ENCODE peak calls at places on chromosome 17, in ten cellular contexts. M is stomach, C is IMR-90, R is A673, K is OCI-LY7, V is tibial artery, E is heart left ventricle, H is testis, T is right lobe of liver, F is body of pancreas. Q is an unnamed sample. For H3K4me1, the result is how much of the 10 kb centered on the place peaks cover.

GRCh38 chr17:58487589-58488427 is at the start of gene HSF5:
- DNase-seq in V (no peak), R (no peak), M (peak), C (no peak), K (no peak), E (no peak), H (peak), T (peak), F (no peak), Q (peak)

GRCh38 chr17:28031174-28031573 is 11.3 kb upstream of the NLK start:
- DNase-seq in C (no peak), R (no peak), V (no peak), T (no peak), H (no peak), M (no peak), F (no peak), E (no peak), K (no peak), Q (no peak)

GRCh38 chr17:41792835-41793748 is 6.6 kb upstream of the JUP start:
- DNase-seq in T (no peak), E (peak), M (peak), H (peak), F (peak), K (no peak), C (peak), R (no peak), V (no peak), Q (no peak)

GRCh38 chr17:42387663-42388380 is 420 bp downstream of the STAT3 start:
- DNase-seq in F (peak), V (peak), K (peak), T (peak), C (no peak), M (peak), H (no peak), R (peak), E (peak), Q (peak)

GRCh38 chr17:2125013-2125535 is 70.2 kb downstream of the HIC1 start:
- DNase-seq in V (no peak), C (peak), E (no peak), F (no peak), K (no peak), M (no peak), H (no peak), T (no peak), R (no peak), Q (no peak)

GRCh38 chr17:31052187-31052889 is 42.4 kb upstream of the NF1 start:
- DNase-seq in T (peak), K (no peak), E (peak), R (no peak), C (peak), H (peak), M (no peak), V (peak), F (peak), Q (no peak)

GRCh38 chr17:69608808-69609494 is 194.5 kb downstream of the MAP2K6 start:
- DNase-seq in H (no peak), V (peak), F (peak), C (peak), K (no peak), E (no peak), M (no peak), T (no peak), R (no peak), Q (no peak)

GRCh38 chr17:1904273-1905052 is 74.7 kb downstream of the RPA1 start:
- DNase-seq in C (no peak), V (no peak), E (no peak), K (peak), F (no peak), H (no peak), T (no peak), M (no peak), R (no peak), Q (no peak)

GRCh38 chr17:67027031-67027628 is 17.2 kb upstream of the CACNG1 start:
- DNase-seq in H (no peak), T (no peak), R (no peak), V (no peak), K (no peak), F (no peak), M (no peak), E (peak), C (peak), Q (no peak)

GRCh38 chr17:68640601-68641000 is 39.4 kb upstream of the FAM20A start:
- DNase-seq in T (no peak), F (no peak), H (no peak), M (no peak), K (no peak), V (no peak), C (no peak), R (peak), E (no peak), Q (no peak)

GRCh38 chr17:82863941-82864720 is 24.3 kb upstream of the ZNF750 start:
- DNase-seq in C (peak), H (no peak), M (peak), R (peak), T (peak), K (peak), V (no peak), F (no peak), E (peak), Q (peak)

GRCh38 chr17:47733047-47733413 is at the start of gene TBX21:
- DNase-seq in V (peak), T (peak), F (peak), C (no peak), H (peak), R (peak), E (peak), K (peak), M (peak), Q (peak)

GRCh38 chr17:32136856-32137255 is 5.4 kb upstream of the RHOT1 start:
- DNase-seq in H (peak), T (no peak), V (peak), M (no peak), R (no peak), C (no peak), K (peak), E (no peak), F (no peak), Q (no peak)

GRCh38 chr17:1484586-1485310 is 7.7 kb downstream of the MYO1C start:
- DNase-seq in F (peak), R (peak), M (peak), T (peak), C (no peak), H (peak), K (peak), E (peak), V (peak), Q (peak)

GRCh38 chr17:15893333-15894024 is 51.5 kb upstream of the ADORA2B start:
- DNase-seq in C (peak), K (no peak), M (no peak), V (no peak), F (no peak), E (no peak), R (peak), T (no peak), H (no peak), Q (no peak)

GRCh38 chr17:65987988-65988387 is 203.9 kb downstream of the CEP112 start:
- DNase-seq in C (peak), H (no peak), V (no peak), T (no peak), F (no peak), E (no peak), R (peak), K (peak), M (no peak), Q (no peak)

GRCh38 chr17:80790021-80790765 is 201.4 kb upstream of the CHMP6 start:
- DNase-seq in C (no peak), H (no peak), M (no peak), F (no peak), T (no peak), E (no peak), K (peak), V (no peak), R (peak), Q (no peak)

GRCh38 chr17:5249615-5250014 is 15.0 kb upstream of the SCIMP start:
- DNase-seq in T (no peak), R (peak), E (peak), K (peak), F (peak), M (peak), V (no peak), H (peak), C (peak), Q (peak)

GRCh38 chr17:48522031-48522593 is 8.7 kb downstream of the HOXB1 start:
- DNase-seq in E (no peak), R (no peak), C (peak), T (no peak), K (no peak), V (no peak), F (no peak), H (no peak), M (no peak), Q (no peak)

GRCh38 chr17:45092932-45093430 is 31.9 kb downstream of the NMT1 start:
- DNase-seq in R (peak), E (peak), V (peak), K (no peak), C (peak), F (peak), T (peak), H (peak), M (peak), Q (no peak)

GRCh38 chr17:13540546-13540945 is 61.2 kb downstream of the HS3ST3A1 start:
- DNase-seq in K (no peak), F (no peak), T (no peak), R (no peak), E (no peak), V (no peak), C (no peak), H (no peak), M (no peak), Q (no peak)
- H3K4me1 ChIP-seq in K (under half), F (under half), T (under half), R (under half), E (under half), V (under half), C (under half), H (under half), M (under half), Q (under half)

GRCh38 chr17:50903604-50904521 is 37.7 kb upstream of the TOB1 start:
- DNase-seq in K (peak), M (no peak), H (no peak), F (no peak), E (no peak), V (no peak), R (no peak), T (no peak), C (peak), Q (peak)

GRCh38 chr17:50902768-50903353 is 36.7 kb upstream of the TOB1 start:
- DNase-seq in E (no peak), M (no peak), T (no peak), C (no peak), H (no peak), V (no peak), K (no peak), R (no peak), F (no peak), Q (no peak)

GRCh38 chr17:50905460-50905803 is 39.3 kb upstream of the TOB1 start:
- DNase-seq in M (peak), C (no peak), V (no peak), K (no peak), T (peak), R (no peak), H (no peak), E (no peak), F (peak), Q (no peak)

GRCh38 chr17:50906443-50906842 is 40.3 kb upstream of the TOB1 start:
- DNase-seq in C (no peak), R (no peak), E (no peak), M (no peak), F (no peak), V (no peak), T (no peak), K (no peak), H (no peak), Q (no peak)

GRCh38 chr17:50904522-50905459 is 38.6 kb upstream of the TOB1 start:
- DNase-seq in V (peak), M (peak), H (peak), K (peak), R (no peak), E (peak), F (peak), T (peak), C (no peak), Q (no peak)
- H3K27ac ChIP-seq in V (peak), M (peak), H (peak), K (peak), R (peak), E (peak), F (peak), T (peak), C (peak), Q (peak)

GRCh38 chr17:79155701-79156100 is 81.1 kb downstream of the ENGASE start:
- DNase-seq in V (no peak), E (no peak), M (no peak), T (no peak), R (no peak), C (no peak), H (no peak), K (no peak), F (no peak), Q (no peak)

GRCh38 chr17:79154951-79155557 is 80.4 kb downstream of the ENGASE start:
- DNase-seq in C (no peak), K (no peak), R (no peak), F (no peak), H (no peak), T (no peak), V (no peak), M (no peak), E (no peak), Q (no peak)

GRCh38 chr17:79154446-79154845 is 79.8 kb downstream of the ENGASE start:
- DNase-seq in M (peak), F (peak), H (no peak), C (no peak), E (peak), T (peak), V (no peak), R (no peak), K (no peak), Q (no peak)

GRCh38 chr17:79159471-79159870 is 84.8 kb downstream of the ENGASE start:
- DNase-seq in H (no peak), M (no peak), F (no peak), V (no peak), E (no peak), K (no peak), T (no peak), C (no peak), R (no peak), Q (no peak)

DNA sequence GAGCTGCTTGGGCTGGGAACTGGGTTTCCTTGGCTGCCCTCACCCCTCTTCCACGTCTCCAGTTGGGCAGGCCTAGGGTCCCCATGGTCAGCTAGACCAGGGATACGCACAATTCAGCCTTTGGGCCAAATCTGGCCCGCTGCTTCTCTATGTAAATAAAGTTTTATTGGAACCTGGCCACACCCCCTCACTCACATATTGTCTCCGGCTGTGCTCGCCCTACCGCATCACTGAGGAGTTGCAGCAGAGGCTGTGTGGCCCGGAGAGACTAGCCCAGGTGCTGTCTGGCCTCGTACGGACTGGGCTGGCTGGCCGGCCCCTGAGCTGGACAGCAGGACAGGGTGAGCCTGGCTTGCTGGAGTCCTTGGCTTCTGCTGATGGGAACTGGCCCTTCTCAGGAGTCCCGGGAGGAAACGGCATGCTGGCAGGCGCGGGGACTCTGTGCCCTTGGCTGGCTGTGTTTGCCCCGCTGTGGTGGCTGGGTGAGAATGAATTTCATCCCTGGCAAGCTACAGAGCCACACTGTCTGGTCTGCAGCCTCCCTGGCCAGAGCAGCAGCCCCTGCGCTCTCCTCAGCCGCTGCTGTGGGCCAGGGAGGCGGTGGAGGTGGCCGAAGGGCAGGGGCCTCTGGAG is 82.0 kb downstream of the ENGASE start:
- DNase-seq in K (no peak), C (no peak), R (no peak), T (no peak), F (no peak), M (no peak), V (no peak), E (no peak), H (no peak), Q (no peak)
- H3K4me1 ChIP-seq in K (under half), C (under half), R (under half), T (under half), F (under half), M (under half), V (under half), E (under half), H (under half), Q (under half)

GRCh38 chr17:19248149-19248922 is 11.2 kb downstream of the EPN2 start:
- DNase-seq in M (no peak), C (no peak), K (no peak), H (no peak), T (no peak), F (no peak), R (no peak), E (peak), V (no peak), Q (no peak)

GRCh38 chr17:19247423-19247822 is 10.3 kb downstream of the EPN2 start:
- DNase-seq in C (no peak), E (peak), M (no peak), R (no peak), H (no peak), V (no peak), T (no peak), K (no peak), F (no peak), Q (no peak)

GRCh38 chr17:19248923-19249574 is 11.9 kb downstream of the EPN2 start:
- DNase-seq in V (peak), K (no peak), F (peak), C (peak), H (peak), M (no peak), T (no peak), R (no peak), E (peak), Q (no peak)

GRCh38 chr17:19250421-19251141 is 13.4 kb downstream of the EPN2 start:
- DNase-seq in R (no peak), E (peak), H (peak), M (no peak), C (no peak), T (no peak), F (peak), V (peak), K (no peak), Q (no peak)

DNA sequence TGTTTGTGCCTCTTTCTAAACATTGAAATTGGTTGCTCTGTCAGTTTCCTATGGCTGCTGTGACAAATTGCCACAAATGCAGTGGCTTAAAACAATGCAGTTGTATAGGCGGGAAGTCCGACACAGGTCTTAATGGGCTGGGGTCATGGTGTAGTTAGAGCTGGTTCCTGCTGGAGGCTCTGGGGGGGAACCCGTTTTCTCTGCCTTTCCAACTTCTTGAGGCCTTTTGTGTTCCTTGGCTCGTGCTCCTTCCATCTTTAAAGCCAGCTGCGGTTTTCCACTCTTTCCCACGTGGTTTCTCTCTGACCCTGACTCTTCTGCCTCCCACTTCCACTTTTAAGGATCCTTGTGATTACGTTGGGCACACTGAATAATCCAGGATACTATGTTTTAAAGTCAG is 12.5 kb downstream of the EPN2 start:
- DNase-seq in E (peak), T (no peak), V (peak), F (no peak), R (no peak), C (no peak), K (no peak), M (no peak), H (peak), Q (no peak)
- H3K27ac ChIP-seq in E (peak), T (no peak), V (peak), F (no peak), R (no peak), C (no peak), K (no peak), M (peak), H (no peak), Q (no peak)

GRCh38 chr17:61852857-61853256 is 10.5 kb downstream of the BRIP1 start:
- DNase-seq in K (no peak), C (no peak), M (no peak), E (no peak), F (no peak), H (no peak), V (no peak), R (no peak), T (no peak), Q (no peak)
- H3K4me1 ChIP-seq in K (under half), C (under half), M (under half), E (under half), F (under half), H (under half), V (under half), R (under half), T (under half), Q (under half)

GRCh38 chr17:75272848-75273184 is 1.8 kb upstream of the MIF4GD start:
- DNase-seq in F (no peak), R (no peak), M (no peak), H (no peak), C (no peak), V (no peak), T (no peak), E (no peak), K (peak), Q (no peak)
- H3K27ac ChIP-seq in F (no peak), R (no peak), M (no peak), H (no peak), C (no peak), V (no peak), T (no peak), E (no peak), K (peak), Q (no peak)

DNA sequence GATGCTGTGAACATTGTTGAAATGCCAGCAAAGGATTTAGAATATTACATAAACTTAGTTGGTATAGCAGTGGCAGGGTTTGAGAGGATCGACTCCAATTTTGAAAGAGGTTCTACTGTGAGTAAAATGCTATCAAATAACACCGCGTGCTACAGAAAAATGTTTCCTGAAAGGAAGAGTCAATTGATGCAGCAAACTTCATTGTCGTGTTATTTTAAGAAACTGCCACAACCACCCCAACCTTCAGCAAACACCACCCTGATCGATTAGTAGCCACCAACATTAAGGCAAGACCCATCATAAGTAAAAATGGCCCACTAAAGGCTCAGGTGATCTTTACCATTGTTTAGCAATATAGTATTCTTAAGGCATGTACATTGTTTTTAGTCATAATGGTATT is 27.3 kb downstream of the HLF start:
- DNase-seq in V (no peak), T (no peak), F (no peak), C (no peak), K (no peak), M (no peak), R (no peak), H (no peak), E (no peak), Q (no peak)
- H3K4me1 ChIP-seq in V (under half), T (half or more), F (under half), C (under half), K (under half), M (under half), R (under half), H (under half), E (under half), Q (under half)

DNA sequence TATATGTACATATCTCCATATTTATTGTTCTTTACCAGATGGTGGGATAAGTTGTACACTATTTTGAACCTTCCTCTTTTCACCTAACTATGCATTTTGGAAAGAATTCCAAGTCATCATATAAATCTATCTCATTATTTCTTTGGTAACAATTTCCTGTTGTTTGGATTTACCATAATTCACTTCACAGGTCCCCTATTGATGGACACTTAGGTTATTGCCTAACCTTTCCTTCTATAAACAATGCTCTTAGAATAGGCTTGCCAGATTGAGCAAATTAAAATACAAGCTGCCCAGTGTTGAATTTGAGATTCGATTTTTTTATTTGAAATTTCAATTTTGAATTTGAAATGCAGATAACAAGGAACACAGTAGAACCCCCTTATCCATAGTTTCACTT is 28.9 kb upstream of the DHX8 start:
- DNase-seq in R (no peak), H (no peak), F (no peak), T (no peak), K (no peak), E (no peak), M (no peak), C (no peak), V (no peak), Q (no peak)
- H3K27ac ChIP-seq in R (no peak), H (no peak), F (no peak), T (peak), K (no peak), E (no peak), M (no peak), C (no peak), V (no peak), Q (no peak)

Q was measured in CD8-positive, alpha-beta memory T cell.